ENCODE peak calls at places on chromosomes 13 and 19, in nine cellular contexts. K is cardiac muscle cell; O is heart right ventricle; C is thoracic aorta; G is AG09309; Y is AG10803; Q is CD8-positive, alpha-beta T cell; P is AG04450; T is stomach. A is an unnamed sample.

GRCh38 chr13:73138276-73138950 is 79.6 kb downstream of the KLF5 start:
- DNase-seq in G (no peak), P (peak), O (no peak), Y (peak), Q (no peak), T (peak), K (peak), C (no peak), A (no peak)

GRCh38 chr19:38840583-38840968 is 9.0 kb upstream of the ECH1 start:
- DNase-seq in C (no peak), Y (no peak), K (no peak), G (no peak), P (no peak), T (no peak), O (no peak), Q (no peak), A (no peak)

GRCh38 chr13:20350819-20351218 is 118.7 kb upstream of the GJB6 start:
- DNase-seq in K (no peak), O (no peak), Y (no peak), C (no peak), Q (no peak), G (no peak), P (no peak), T (no peak), A (no peak)

GRCh38 chr13:45658586-45659235 is 43.2 kb upstream of the ERICH6B start:
- DNase-seq in Y (peak), T (no peak), O (no peak), G (peak), P (no peak), Q (no peak), C (no peak), K (peak), A (no peak)

GRCh38 chr19:21151460-21151859 is 9.6 kb downstream of the ZNF431 start:
- DNase-seq in K (no peak), P (no peak), Q (no peak), Y (no peak), O (no peak), G (no peak), T (no peak), C (no peak), A (no peak)

GRCh38 chr13:27374126-27374613 is 50.2 kb upstream of the GTF3A start:
- DNase-seq in K (no peak), Q (no peak), O (no peak), C (no peak), T (no peak), P (no peak), G (no peak), Y (no peak), A (no peak)

GRCh38 chr19:32363175-32363574 is 17.8 kb downstream of the ZNF507 start:
- DNase-seq in G (no peak), P (no peak), O (no peak), Y (peak), T (no peak), K (peak), C (no peak), Q (no peak), A (no peak)

GRCh38 chr13:66222926-66223325 is 1007.2 kb downstream of the PCDH9 start:
- DNase-seq in C (no peak), O (no peak), Y (no peak), K (no peak), G (no peak), T (no peak), P (no peak), Q (no peak), A (no peak)

GRCh38 chr19:50803633-50804419 is 13.6 kb downstream of the ACP4 start:
- DNase-seq in O (no peak), Y (no peak), P (no peak), Q (no peak), C (no peak), G (no peak), K (peak), T (no peak), A (no peak)

GRCh38 chr19:16330811-16331690 is 6.4 kb downstream of the KLF2 start:
- DNase-seq in G (no peak), C (no peak), Y (no peak), Q (no peak), O (no peak), K (no peak), T (no peak), P (no peak), A (no peak)

GRCh38 chr13:99886706-99887105 is 84.9 kb downstream of the ZIC5 start:
- DNase-seq in C (no peak), K (no peak), Y (no peak), P (no peak), Q (no peak), T (no peak), O (no peak), G (no peak), A (no peak)

GRCh38 chr13:45119469-45119989 is 781 bp upstream of the GTF2F2 start:
- DNase-seq in Q (peak), C (no peak), O (peak), T (no peak), G (no peak), P (peak), K (peak), Y (peak), A (no peak)

GRCh38 chr19:52140077-52140710 is 456 bp upstream of the ZNF616 start:
- DNase-seq in K (no peak), Q (no peak), Y (no peak), G (no peak), T (no peak), P (no peak), O (no peak), C (no peak), A (no peak)

GRCh38 chr19:48466571-48467325 is 2.4 kb upstream of the CYTH2 start:
- DNase-seq in Q (no peak), K (peak), T (no peak), Y (peak), C (no peak), G (peak), P (peak), O (no peak), A (no peak)

GRCh38 chr19:963401-964022 is 20.6 kb upstream of the WDR18 start:
- DNase-seq in G (no peak), T (no peak), P (no peak), K (no peak), Y (no peak), Q (no peak), O (no peak), C (no peak), A (no peak)

GRCh38 chr13:25352230-25352629 is 19.5 kb upstream of the ATP8A2 start:
- DNase-seq in P (no peak), Q (no peak), C (no peak), K (peak), T (no peak), Y (no peak), G (no peak), O (no peak), A (no peak)

GRCh38 chr13:95256086-95256485 is 45.2 kb downstream of the ABCC4 start:
- DNase-seq in T (no peak), G (peak), K (peak), C (no peak), P (peak), Y (peak), O (no peak), Q (no peak), A (peak)

GRCh38 chr19:13396256-13397080 is 109.8 kb downstream of the CACNA1A start:
- DNase-seq in Q (no peak), C (no peak), K (peak), O (peak), T (no peak), P (peak), G (peak), Y (peak), A (peak)

GRCh38 chr19:18274776-18275356 is 614 bp upstream of the IQCN start:
- DNase-seq in Y (peak), K (peak), T (peak), G (no peak), C (peak), O (peak), P (no peak), Q (no peak), A (no peak)

GRCh38 chr19:28869459-28869858 is 343.5 kb downstream of the UQCRFS1 start:
- DNase-seq in K (no peak), C (no peak), T (no peak), Q (no peak), O (no peak), Y (no peak), G (no peak), P (no peak), A (no peak)

GRCh38 chr19:39941151-39941550 is 6.7 kb upstream of the FCGBP start:
- DNase-seq in G (no peak), Y (no peak), Q (no peak), P (no peak), C (no peak), O (no peak), K (no peak), T (peak), A (no peak)
- H3K4me3 ChIP-seq in G (no peak), Y (no peak), Q (peak), P (no peak), C (no peak), O (no peak), K (no peak), T (no peak), A (no peak)

DNA sequence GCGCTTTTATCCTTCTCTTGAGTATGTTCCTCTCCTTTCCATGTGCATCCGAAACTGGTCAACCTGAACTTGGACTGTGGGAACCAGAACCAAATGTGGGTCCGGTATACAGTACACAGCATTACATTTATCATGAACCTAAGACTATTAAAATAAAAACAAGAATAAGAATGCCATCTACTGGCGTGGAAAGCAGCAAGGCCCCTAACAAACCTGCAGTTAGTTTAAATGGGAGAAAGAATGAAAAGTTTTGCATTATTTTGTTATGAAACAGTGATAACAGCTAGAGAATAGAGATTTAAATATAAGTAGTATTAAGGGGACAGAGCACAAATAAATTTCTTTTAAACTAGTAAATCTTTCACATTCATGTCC is 159.5 kb downstream of the RBM26 start:
- DNase-seq in O (no peak), P (no peak), G (no peak), Y (no peak), C (no peak), K (no peak), Q (no peak), T (no peak), A (no peak)
- TF ChIP-seq CTCF in O (no peak), P (no peak), G (no peak), Y (no peak), C (no peak), K (peak), Q (no peak), T (no peak), A (no peak)

DNA sequence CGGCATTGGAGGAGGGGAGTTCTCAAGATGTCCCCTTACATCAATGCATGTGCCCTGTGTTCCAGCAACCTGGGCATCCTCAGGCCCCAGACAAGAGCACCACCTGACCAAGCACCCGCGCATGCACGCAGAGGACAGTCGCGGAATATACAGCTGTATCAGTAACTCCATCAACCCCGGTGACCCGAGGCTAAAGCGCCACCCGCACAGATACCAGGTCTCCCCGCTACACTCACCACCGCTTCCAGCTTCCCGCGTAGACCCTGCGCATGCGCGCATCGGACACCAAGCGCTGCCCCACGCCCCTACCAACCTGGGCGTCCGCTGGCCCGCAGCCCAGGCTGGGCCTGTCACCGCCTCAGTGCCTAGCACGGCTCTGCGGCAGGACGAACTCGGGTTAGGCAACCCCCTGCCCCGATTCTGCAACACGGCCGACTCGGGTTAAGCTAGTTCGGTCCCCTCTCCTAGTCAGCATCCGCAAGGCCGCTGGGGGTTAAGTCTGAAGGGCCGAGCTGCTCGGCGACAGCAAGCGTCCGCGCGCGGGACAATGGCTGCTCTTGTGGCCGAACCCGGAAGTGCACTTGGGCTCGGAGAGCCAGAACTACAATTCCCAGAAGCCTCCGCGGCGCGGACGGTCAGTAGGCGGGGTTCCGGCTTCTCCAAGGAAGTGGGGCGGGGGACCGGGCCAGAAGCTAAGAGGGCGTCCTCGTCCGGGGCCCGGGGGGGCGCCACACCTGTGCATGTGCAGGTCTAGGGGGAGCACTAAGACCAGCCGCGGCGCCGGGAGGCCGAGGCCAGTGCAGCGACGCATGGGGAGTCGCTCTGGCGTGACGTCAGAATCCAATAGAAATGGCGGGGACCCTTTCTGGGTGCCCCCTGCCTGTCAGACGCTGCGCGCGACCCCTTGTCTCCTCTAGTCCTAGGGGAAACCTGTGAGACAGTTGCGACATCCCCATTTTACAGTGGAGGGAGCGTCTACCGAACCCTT is at the start of gene ZNF180:
- DNase-seq in Q (peak), K (peak), T (peak), O (peak), Y (peak), C (peak), G (peak), P (peak), A (peak)
- H3K4me3 ChIP-seq in Q (peak), K (peak), T (peak), O (peak), Y (peak), C (peak), G (peak), P (peak), A (peak)

GRCh38 chr13:32587774-32588165 is 1.5 kb downstream of the PDS5B start:
- DNase-seq in O (no peak), Q (no peak), G (no peak), P (no peak), T (no peak), K (no peak), C (no peak), Y (peak), A (no peak)

GRCh38 chr13:32585625-32586021 is 629 bp upstream of the PDS5B start:
- DNase-seq in G (no peak), O (no peak), Y (peak), P (no peak), T (no peak), K (no peak), C (no peak), Q (no peak), A (no peak)

GRCh38 chr13:32586022-32586900 is at the start of gene PDS5B:
- DNase-seq in O (peak), C (peak), K (peak), Q (peak), G (peak), Y (peak), T (peak), P (peak), A (peak)

GRCh38 chr13:32582991-32583390 is 3.3 kb upstream of the PDS5B start:
- DNase-seq in G (no peak), O (no peak), T (no peak), P (no peak), C (no peak), Q (no peak), K (no peak), Y (no peak), A (no peak)

DNA sequence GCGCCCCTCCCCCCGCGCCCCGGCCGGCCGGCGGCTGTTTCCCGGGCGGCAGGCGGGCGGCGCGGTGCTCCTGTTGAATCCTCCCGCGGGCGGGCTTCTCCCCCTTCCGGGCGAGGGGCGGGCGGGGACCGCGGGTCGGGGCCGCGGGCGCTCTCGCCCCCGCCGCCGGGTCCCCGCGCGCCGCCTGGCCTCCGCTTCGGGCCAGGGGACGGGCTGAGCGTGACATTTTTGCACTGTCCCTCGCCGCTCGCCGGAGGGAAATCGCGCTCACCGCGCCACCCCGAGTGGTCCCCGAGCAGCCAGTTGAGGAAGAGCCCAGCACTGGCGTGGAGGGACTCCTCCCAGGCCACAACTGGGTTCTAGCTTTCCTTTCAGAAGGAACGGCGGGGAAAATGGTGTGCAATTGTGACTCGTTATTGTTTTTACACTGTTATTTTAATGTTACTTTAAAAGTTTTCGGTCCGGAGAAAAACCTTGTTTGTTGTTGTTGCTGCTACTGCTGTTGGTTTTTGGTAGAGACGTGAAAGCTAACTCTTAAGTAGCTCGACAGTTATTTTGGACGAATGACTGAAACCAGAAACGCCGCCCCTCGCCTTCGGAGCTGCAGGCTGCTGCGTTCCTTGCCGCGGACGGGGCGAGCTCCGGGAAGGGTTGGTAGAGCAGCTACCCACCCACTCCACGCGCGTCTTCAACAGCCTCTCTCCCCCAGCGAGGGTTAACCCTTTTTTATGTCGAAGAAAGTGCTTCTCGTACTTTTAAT is 942 bp downstream of the PDS5B start:
- DNase-seq in P (no peak), Y (peak), C (peak), K (peak), Q (peak), T (peak), G (no peak), O (peak), A (no peak)
- TF ChIP-seq CTCF in P (no peak), Y (no peak), C (no peak), K (no peak), Q (no peak), T (no peak), G (no peak), O (no peak), A (no peak)

DNA sequence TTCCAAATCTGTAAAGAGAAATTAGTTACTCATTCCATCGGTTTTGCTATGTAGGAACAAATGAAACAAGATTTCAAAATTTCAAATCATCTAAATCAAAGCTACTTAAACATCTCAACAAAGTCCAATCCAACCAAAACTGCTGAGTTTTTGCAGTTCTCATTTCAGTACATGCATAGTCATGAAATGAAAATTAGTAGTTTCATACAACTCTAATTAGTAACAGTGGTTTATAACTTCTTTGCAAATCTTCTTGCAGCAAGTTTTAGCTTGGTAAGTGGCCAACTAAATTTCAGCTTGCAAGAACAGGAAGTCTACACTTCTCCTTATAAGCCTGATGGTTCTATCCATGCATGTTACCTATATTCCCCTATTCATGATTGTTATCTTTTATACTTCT is 75.6 kb downstream of the SPRY2 start:
- DNase-seq in K (no peak), Q (no peak), Y (peak), P (no peak), G (no peak), C (no peak), O (no peak), T (no peak), A (no peak)
- H3K4me3 ChIP-seq in K (no peak), Q (no peak), Y (no peak), P (no peak), G (no peak), C (no peak), O (no peak), T (no peak), A (no peak)

GRCh38 chr19:29940971-29941585 is 961 bp upstream of the URI1 start:
- DNase-seq in K (no peak), T (no peak), P (no peak), G (no peak), Y (no peak), C (no peak), Q (no peak), O (no peak), A (no peak)

GRCh38 chr19:29941828-29942403 is at the start of gene URI1:
- DNase-seq in Y (peak), K (peak), O (peak), P (peak), G (no peak), Q (peak), T (peak), C (peak), A (peak)

GRCh38 chr19:29944415-29945012 is 2.5 kb downstream of the URI1 start:
- DNase-seq in K (no peak), Y (no peak), Q (no peak), C (no peak), T (no peak), O (no peak), G (no peak), P (no peak), A (no peak)

GRCh38 chr19:29943615-29944014 is 1.6 kb downstream of the URI1 start:
- DNase-seq in K (no peak), O (no peak), G (no peak), Y (no peak), P (no peak), Q (no peak), C (no peak), T (no peak), A (no peak)

GRCh38 chr19:29942404-29943261 is 594 bp downstream of the URI1 start:
- DNase-seq in P (no peak), K (peak), Y (peak), T (peak), Q (peak), C (no peak), O (peak), G (no peak), A (no peak)
- TF ChIP-seq CTCF in P (no peak), K (no peak), Y (no peak), T (no peak), Q (no peak), C (peak), O (no peak), G (no peak), A (no peak)